ENCODE peak calls at places on chromosomes 3 and 15, in ten cellular contexts. I is stomach; Q is LoVo; T is transverse colon; L is HEK293T; C is NB4; W is stimulated activated CD4-positive, alpha-beta T cell treated with anti-CD3 and anti-CD28 coated beads, Interleukin-12 subunit alpha, Interleukin-12 subunit beta, amount 100 ng/mL, for 24 hours; V is NCI-H748 treated with DMSO at 0.1 percent for 48 hours; G is anterior cingulate cortex; X is mesendoderm. B is an unnamed sample.

GRCh38 chr3:49462222-49462621 is 7.8 kb upstream of the DAG1 start:
- DNase-seq in L (no peak), C (no peak), X (peak), T (no peak), V (no peak), I (no peak), Q (no peak), G (no peak), W (no peak), B (no peak)

GRCh38 chr3:160187288-160187687 is 37.9 kb upstream of the C3orf80 start:
- DNase-seq in C (no peak), T (no peak), X (no peak), Q (no peak), V (no peak), W (no peak), I (no peak), G (no peak), L (no peak), B (no peak)

GRCh38 chr3:59418836-59419235 is 369.0 kb upstream of the CFAP20DC start:
- DNase-seq in X (no peak), I (no peak), W (no peak), T (no peak), Q (no peak), V (no peak), G (peak), C (no peak), L (no peak), B (no peak)

GRCh38 chr3:54822206-54822605 is 105.7 kb downstream of the LRTM1 start:
- DNase-seq in T (peak), I (no peak), V (no peak), C (peak), X (no peak), L (no peak), Q (no peak), G (no peak), W (no peak), B (no peak)

GRCh38 chr15:56126409-56126808 is 117.3 kb downstream of the RFX7 start:
- DNase-seq in T (no peak), I (no peak), V (no peak), G (no peak), Q (no peak), W (no peak), C (no peak), X (no peak), L (no peak), B (no peak)

GRCh38 chr15:58407786-58408185 is 24.0 kb upstream of the LIPC start:
- DNase-seq in L (no peak), I (no peak), W (no peak), G (no peak), V (no peak), X (no peak), C (no peak), T (no peak), Q (no peak), B (no peak)

GRCh38 chr3:53721187-53721946 is 124.9 kb downstream of the CHDH start:
- DNase-seq in L (no peak), G (no peak), T (no peak), C (no peak), V (no peak), Q (no peak), X (peak), W (no peak), I (no peak), B (no peak)

GRCh38 chr3:127697531-127698240 is 24.9 kb downstream of the ABTB1 start:
- DNase-seq in V (no peak), Q (no peak), L (peak), W (peak), T (peak), X (peak), C (peak), G (peak), I (peak), B (no peak)

GRCh38 chr15:90762109-90762508 is 45.0 kb downstream of the BLM start:
- DNase-seq in L (no peak), G (no peak), X (peak), V (no peak), W (no peak), T (peak), C (peak), I (peak), Q (no peak), B (no peak)

GRCh38 chr3:63532521-63532920 is 120.0 kb upstream of the SNTN start:
- DNase-seq in V (no peak), W (no peak), T (no peak), X (no peak), L (no peak), G (no peak), I (no peak), C (no peak), Q (no peak), B (no peak)

GRCh38 chr15:100133001-100133400 is 208.8 kb downstream of the ADAMTS17 start:
- DNase-seq in Q (no peak), C (no peak), I (no peak), X (peak), G (no peak), V (no peak), W (no peak), L (no peak), T (no peak), B (no peak)

GRCh38 chr3:52891615-52892081 is 5.7 kb downstream of the STIMATE start:
- DNase-seq in X (no peak), I (no peak), W (no peak), G (no peak), Q (no peak), T (no peak), C (peak), V (no peak), L (no peak), B (no peak)

GRCh38 chr3:52289747-52290595 is 2.3 kb downstream of the GLYCTK start:
- DNase-seq in I (peak), C (no peak), W (no peak), V (no peak), L (no peak), G (no peak), X (no peak), T (peak), Q (peak), B (no peak)

GRCh38 chr3:50502584-50503423 is 630 bp downstream of the CACNA2D2 start:
- DNase-seq in V (no peak), I (no peak), W (no peak), L (peak), Q (no peak), G (no peak), X (no peak), T (no peak), C (no peak), B (no peak)

GRCh38 chr3:55409802-55410201 is 77.3 kb downstream of the WNT5A start:
- DNase-seq in V (no peak), X (no peak), C (no peak), T (no peak), Q (no peak), L (no peak), I (no peak), W (no peak), G (no peak), B (no peak)

GRCh38 chr15:38112406-38112805 is 140.2 kb upstream of the SPRED1 start:
- DNase-seq in V (no peak), I (no peak), G (no peak), Q (no peak), C (no peak), T (no peak), X (no peak), L (no peak), W (no peak), B (no peak)

GRCh38 chr3:149536429-149536828 is 61.9 kb downstream of the TM4SF4 start:
- DNase-seq in C (no peak), G (peak), Q (no peak), L (no peak), X (peak), W (no peak), I (no peak), V (no peak), T (peak), B (peak)

GRCh38 chr15:92839696-92840095 is 60.4 kb upstream of the CHD2 start:
- DNase-seq in C (no peak), T (peak), W (no peak), L (no peak), Q (no peak), G (no peak), V (no peak), I (no peak), X (no peak), B (no peak)

GRCh38 chr3:134809412-134810051 is 14.5 kb downstream of the EPHB1 start:
- DNase-seq in V (peak), L (no peak), W (no peak), C (no peak), X (peak), T (peak), I (no peak), Q (no peak), G (no peak), B (no peak)

B was measured in iPS DF 6.9.